ENCODE peak calls at places on chromosomes 3 and 15, in five cellular contexts. J is mesenchymal stem cell, P is IMR-90, K is H9, F is neuronal stem cell. Z is an unnamed sample.

GRCh38 chr3:136075816-136076215 is 110.3 kb downstream of the PPP2R3A start:
- DNase-seq in P (peak; percentile 17), K (no peak), J (peak; percentile 30), F (no peak), Z (no peak)

GRCh38 chr3:30855390-30855789 is 39.1 kb downstream of the GADL1 start:
- DNase-seq in J (no peak), P (no peak), K (no peak), F (no peak), Z (no peak)

GRCh38 chr3:177150218-177150916 is 46.9 kb downstream of the TBL1XR1 start:
- DNase-seq in K (no peak), F (no peak), P (no peak), J (peak; percentile 29), Z (no peak)

GRCh38 chr15:66761723-66762595 is 59.9 kb downstream of the SMAD6 start:
- DNase-seq in F (no peak), K (no peak), P (no peak), J (peak; percentile 68), Z (peak; percentile 69)

GRCh38 chr15:78225783-78226541 is 8.4 kb downstream of the ACSBG1 start:
- DNase-seq in P (no peak), J (no peak), F (no peak), K (no peak), Z (no peak)

GRCh38 chr3:183178833-183179549 is 16.5 kb upstream of the LAMP3 start:
- DNase-seq in J (peak; percentile 48), F (peak; percentile 60), P (no peak), K (peak; percentile 72), Z (peak; percentile 31)

GRCh38 chr15:86854186-86854585 is 774.5 kb downstream of the AGBL1 start:
- DNase-seq in F (no peak), P (no peak), K (no peak), J (no peak), Z (no peak)

GRCh38 chr3:2921903-2922302 is 188.3 kb downstream of the IL5RA start:
- DNase-seq in P (no peak), K (no peak), F (no peak), J (peak; percentile 53), Z (peak; percentile 7)

GRCh38 chr15:85396554-85396953 is 16.2 kb downstream of the AKAP13 start:
- DNase-seq in K (no peak), P (no peak), F (no peak), J (peak; percentile 1), Z (no peak)

GRCh38 chr15:96146711-96147110 is 183.8 kb upstream of the NR2F2 start:
- DNase-seq in J (no peak), P (peak; percentile 17), F (no peak), K (no peak), Z (no peak)

GRCh38 chr3:55488398-55489055 is 1.4 kb upstream of the WNT5A start:
- DNase-seq in P (peak; percentile 89), F (peak; percentile 63), K (peak; percentile 54), J (peak; percentile 89), Z (peak; percentile 55)

GRCh38 chr15:65646486-65646885 is 24.7 kb downstream of the SLC24A1 start:
- DNase-seq in J (peak; percentile 28), K (no peak), F (no peak), P (peak; percentile 65), Z (no peak)

GRCh38 chr3:6281662-6282061 is 579.3 kb upstream of the GRM7 start:
- DNase-seq in K (no peak), J (no peak), F (no peak), P (no peak), Z (no peak)

GRCh38 chr15:29316422-29316821 is 46.8 kb upstream of the NSMCE3 start:
- DNase-seq in K (no peak), P (no peak), J (no peak), F (no peak), Z (no peak)

GRCh38 chr3:186953011-186953487 is 22.7 kb downstream of the ST6GAL1 start:
- DNase-seq in F (no peak), J (peak; percentile 17), P (peak; percentile 56), K (no peak), Z (peak; percentile 54)

GRCh38 chr15:86481720-86482119 is 402.0 kb downstream of the AGBL1 start:
- DNase-seq in F (no peak), K (no peak), J (peak; percentile 47), P (no peak), Z (no peak)

GRCh38 chr3:183537295-183537730 is 18.2 kb downstream of the KLHL6 start:
- DNase-seq in P (peak; percentile 49), F (no peak), J (peak; percentile 54), K (no peak), Z (peak; percentile 53)

GRCh38 chr3:62142696-62143095 is 230.7 kb downstream of the FEZF2 start:
- DNase-seq in K (no peak), J (no peak), P (no peak), F (no peak), Z (peak; percentile 65)

DNA sequence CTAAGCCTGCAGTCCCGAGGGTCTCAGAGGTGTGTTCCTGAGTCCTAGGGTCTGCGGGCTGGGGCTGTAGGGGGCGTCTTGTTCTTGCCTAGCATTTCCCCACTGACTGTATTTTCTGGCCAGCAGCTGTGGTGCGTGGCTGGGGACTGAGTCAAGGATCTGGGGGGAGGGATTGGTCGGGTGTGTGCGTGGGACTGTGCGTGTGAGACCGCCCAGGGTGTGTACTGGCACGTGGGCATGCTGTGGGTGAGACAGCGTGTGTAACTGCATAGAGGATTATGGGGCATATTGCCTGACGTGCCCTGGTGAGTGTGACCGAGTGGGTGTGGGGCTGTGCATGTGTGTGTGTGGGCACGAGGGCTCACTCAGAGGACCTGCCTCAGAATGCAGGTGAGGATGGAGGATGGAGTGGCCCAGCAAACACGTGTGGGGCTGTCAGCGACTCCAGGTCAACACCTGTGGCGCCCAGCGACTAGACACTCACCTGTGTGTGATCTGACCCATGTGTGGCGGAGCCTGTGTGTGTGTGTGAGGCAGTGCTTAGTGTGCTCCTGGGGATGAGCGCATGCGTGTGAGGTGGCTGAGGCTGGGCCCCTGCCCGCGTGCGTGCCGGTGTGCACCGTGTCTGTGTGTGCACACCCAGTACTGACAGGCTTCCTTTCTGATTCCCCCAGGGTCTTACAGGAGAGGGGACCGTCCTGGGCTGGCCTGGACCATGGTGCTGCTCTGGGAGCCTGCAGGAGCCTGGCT is 20.9 kb downstream of the FBLN2 start:
- DNase-seq in K (no peak), J (no peak), F (no peak), P (peak; percentile 10), Z (no peak)
- H3K23ac ChIP-seq in K (no peak overlapping the region), J (no peak overlapping the region), F (peak overlapping the region; percentile 80), P (no peak overlapping the region), Z (no peak overlapping the region)

GRCh38 chr3:49428697-49429100 is 425 bp downstream of the NICN1 start:
- DNase-seq in K (no peak), P (no peak), J (no peak), F (no peak), Z (no peak)
- H3K23ac ChIP-seq in K (no peak overlapping the region), P (peak overlapping the region; percentile 83), J (no peak overlapping the region), F (peak overlapping the region; percentile 89), Z (no peak overlapping the region)

DNA sequence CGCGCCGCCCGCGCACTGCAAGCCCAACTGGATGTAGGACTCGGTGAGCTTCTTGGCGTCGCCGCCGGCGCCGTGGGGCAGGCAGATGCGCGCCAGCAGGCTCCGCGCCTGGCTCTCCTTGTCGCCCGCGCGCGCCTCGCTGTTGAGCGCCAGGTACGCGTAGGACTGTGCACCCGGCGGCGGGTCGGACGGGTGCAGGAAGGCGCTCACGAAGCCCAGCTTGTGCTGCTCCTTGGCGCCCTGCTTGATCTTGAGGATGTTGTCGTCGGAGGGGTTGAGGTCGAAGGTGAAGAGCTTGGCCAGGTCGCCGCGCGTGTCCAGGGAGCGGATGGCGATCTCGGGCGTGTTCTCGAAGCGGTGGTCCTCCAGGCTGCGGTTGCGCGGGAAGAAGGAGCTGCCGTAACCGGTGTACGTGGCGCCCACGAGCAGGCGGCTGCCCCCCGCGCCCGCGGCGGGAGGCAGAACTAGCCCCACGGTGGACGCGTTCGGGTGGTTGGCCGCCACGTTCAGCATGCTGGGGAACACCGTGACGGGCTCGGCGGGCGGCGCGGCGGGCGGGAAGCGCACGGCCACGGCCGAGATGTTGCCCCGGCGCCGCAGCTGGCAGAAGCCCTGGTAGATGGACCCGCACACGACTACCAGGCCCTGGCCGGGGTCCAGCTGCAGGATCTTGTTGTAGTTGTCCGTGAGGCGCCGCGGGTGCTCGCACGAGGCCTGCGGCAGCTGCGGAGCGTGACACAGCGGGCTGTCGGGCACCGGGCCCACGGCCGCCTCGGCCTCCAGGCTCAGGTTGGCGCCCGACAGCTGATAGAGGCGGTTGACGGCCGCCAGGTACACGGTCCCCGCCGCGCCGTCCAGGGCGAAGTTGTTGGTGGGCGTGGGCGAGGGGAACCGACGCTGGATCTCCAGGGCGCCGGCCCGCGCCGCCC is 619 bp downstream of the PLXND1 start:
- DNase-seq in F (no peak), P (peak; percentile 51), K (peak; percentile 58), J (peak; percentile 72), Z (peak; percentile 76)
- H3K23ac ChIP-seq in F (peak overlapping the region; percentile 70), P (peak overlapping the region; percentile 88), K (no peak overlapping the region), J (peak overlapping the region; percentile 28), Z (no peak overlapping the region)

GRCh38 chr3:63911901-63912767 is at the start of gene SCAANT1:
- DNase-seq in K (peak; percentile 83), P (peak; percentile 90), F (peak; percentile 81), J (peak; percentile 92), Z (peak; percentile 83)
- H3K23ac ChIP-seq in K (no peak within 1 kb of the TSS), P (peak within 1 kb of the TSS; percentile 95), F (no peak within 1 kb of the TSS), J (peak within 1 kb of the TSS; percentile 97), Z (no peak within 1 kb of the TSS)

DNA sequence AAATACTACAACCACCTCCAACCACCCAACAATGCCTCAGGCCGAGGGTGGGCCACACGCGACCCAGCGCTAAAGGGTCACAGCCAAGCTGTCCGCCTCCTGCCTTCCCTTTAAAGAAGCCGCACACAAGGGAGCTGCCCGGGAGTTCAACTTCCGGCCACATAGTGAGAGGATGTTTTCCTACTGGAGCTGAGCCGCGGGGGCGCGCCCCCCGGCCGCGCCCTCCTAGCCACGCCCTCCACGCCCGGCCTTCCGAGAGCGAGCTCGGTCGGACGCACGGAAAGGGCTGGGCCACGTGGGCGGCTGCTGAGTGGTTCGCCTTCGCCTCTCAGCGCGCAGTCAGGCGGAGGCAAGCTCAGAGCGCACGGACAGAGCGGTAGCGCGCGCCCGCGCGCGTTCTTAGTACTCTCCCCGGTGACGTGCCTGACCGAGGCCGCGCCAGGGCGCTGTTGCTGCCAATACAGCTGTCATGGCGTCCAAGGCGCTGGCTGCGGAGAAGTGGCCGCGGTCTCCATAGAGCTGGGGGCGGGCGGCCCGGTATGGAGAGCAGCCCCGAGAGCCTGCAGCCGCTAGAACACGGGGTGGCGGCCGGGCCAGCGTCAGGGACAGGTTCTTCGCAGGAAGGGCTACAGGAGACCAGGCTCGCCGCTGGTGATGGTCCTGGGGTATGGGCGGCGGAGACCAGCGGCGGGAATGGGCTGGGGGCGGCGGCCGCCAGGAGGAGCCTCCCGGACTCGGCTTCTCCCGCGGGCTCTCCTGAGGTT is at the start of gene MINDY2:
- DNase-seq in J (peak; percentile 99), K (peak; percentile 98), F (peak; percentile 97), P (peak; percentile 99), Z (peak; percentile 99)
- H3K23ac ChIP-seq in J (peak within 1 kb of the TSS; percentile 88), K (no peak within 1 kb of the TSS), F (peak within 1 kb of the TSS; percentile 45), P (peak within 1 kb of the TSS; percentile 90), Z (no peak within 1 kb of the TSS)

GRCh38 chr15:76078285-76078863 is 18.6 kb downstream of the TMEM266 start:
- DNase-seq in P (no peak), K (no peak), F (no peak), J (no peak), Z (no peak)

GRCh38 chr15:76071816-76072215 is 12.0 kb downstream of the TMEM266 start:
- DNase-seq in K (no peak), P (no peak), J (no peak), F (no peak), Z (peak; percentile 78)

GRCh38 chr15:76073554-76073953 is 13.8 kb downstream of the TMEM266 start:
- DNase-seq in J (no peak), P (no peak), K (no peak), F (no peak), Z (peak; percentile 66)

DNA sequence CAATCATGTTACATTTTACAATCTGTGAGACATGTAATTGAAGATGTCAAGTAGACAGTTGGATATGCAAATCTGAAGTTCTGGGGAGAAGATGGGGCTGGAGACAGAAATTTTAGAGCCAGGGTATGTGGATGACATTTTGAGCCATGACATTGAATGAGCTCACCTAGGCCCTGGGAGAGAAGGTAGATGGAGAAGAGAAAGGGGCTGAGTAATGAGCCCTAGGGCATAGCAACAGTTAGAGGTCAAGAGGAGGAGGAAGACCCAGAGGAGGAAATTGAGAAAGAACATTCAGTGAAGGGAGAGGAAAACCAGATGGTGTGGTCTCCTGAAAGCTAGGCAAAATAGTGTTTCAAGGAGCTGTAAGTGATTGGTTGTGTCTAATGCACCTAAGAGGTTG is 15.3 kb downstream of the TMEM266 start:
- DNase-seq in K (no peak), P (no peak), J (no peak), F (no peak), Z (no peak)
- H3K23ac ChIP-seq in K (no peak overlapping the region), P (no peak overlapping the region), J (no peak overlapping the region), F (no peak overlapping the region), Z (no peak overlapping the region)

Z was measured in trophoblast cell.